ENCODE peak calls at places on chromosomes 11 and 22, in six cellular contexts. One of them, this sample, is unnamed.

GRCh38 chr11:64932324-64932723 is 3.4 kb downstream of the GPHA2 start:
- DNase-seq in left colon: no peak
- DNase-seq in stimulated activated CD4-positive, alpha-beta T cell treated with anti-CD3 and anti-CD28 coated beads, Interleukin-12 subunit alpha, Interleukin-12 subunit beta, amount 100 ng/mL, for 48 hours: no peak
- DNase-seq in ACHN: no peak
- DNase-seq in T follicular helper cell: no peak
- DNase-seq in GM18507: no peak
- DNase-seq in this sample: no peak

GRCh38 chr11:6319001-6319878 is 1.1 kb downstream of the CAVIN3 start:
- DNase-seq in stimulated activated CD4-positive, alpha-beta T cell treated with anti-CD3 and anti-CD28 coated beads, Interleukin-12 subunit alpha, Interleukin-12 subunit beta, amount 100 ng/mL, for 48 hours: no peak
- DNase-seq in ACHN: no peak
- DNase-seq in GM18507: no peak
- DNase-seq in T follicular helper cell: no peak
- DNase-seq in left colon: peak; percentile 20
- DNase-seq in this sample: peak; percentile 54

GRCh38 chr11:58058276-58059010 is 27.7 kb downstream of the OR6Q1 start:
- DNase-seq in stimulated activated CD4-positive, alpha-beta T cell treated with anti-CD3 and anti-CD28 coated beads, Interleukin-12 subunit alpha, Interleukin-12 subunit beta, amount 100 ng/mL, for 48 hours: no peak
- DNase-seq in GM18507: no peak
- DNase-seq in ACHN: no peak
- DNase-seq in T follicular helper cell: no peak
- DNase-seq in left colon: peak; percentile 78
- DNase-seq in this sample: no peak

GRCh38 chr11:63505857-63506528 is at the start of gene LGALS12:
- DNase-seq in ACHN: no peak
- DNase-seq in GM18507: no peak
- DNase-seq in T follicular helper cell: no peak
- DNase-seq in stimulated activated CD4-positive, alpha-beta T cell treated with anti-CD3 and anti-CD28 coated beads, Interleukin-12 subunit alpha, Interleukin-12 subunit beta, amount 100 ng/mL, for 48 hours: no peak
- DNase-seq in left colon: no peak
- DNase-seq in this sample: no peak

GRCh38 chr11:44780940-44781631 is 54.3 kb downstream of the TSPAN18 start:
- DNase-seq in stimulated activated CD4-positive, alpha-beta T cell treated with anti-CD3 and anti-CD28 coated beads, Interleukin-12 subunit alpha, Interleukin-12 subunit beta, amount 100 ng/mL, for 48 hours: no peak
- DNase-seq in GM18507: no peak
- DNase-seq in T follicular helper cell: no peak
- DNase-seq in ACHN: no peak
- DNase-seq in left colon: no peak
- DNase-seq in this sample: peak; percentile 24

GRCh38 chr11:132245558-132246385 is 875.4 kb downstream of the NTM start:
- DNase-seq in left colon: no peak
- DNase-seq in T follicular helper cell: no peak
- DNase-seq in stimulated activated CD4-positive, alpha-beta T cell treated with anti-CD3 and anti-CD28 coated beads, Interleukin-12 subunit alpha, Interleukin-12 subunit beta, amount 100 ng/mL, for 48 hours: no peak
- DNase-seq in ACHN: no peak
- DNase-seq in GM18507: no peak
- DNase-seq in this sample: no peak

GRCh38 chr11:2799881-2800654 is 85.5 kb downstream of the CDKN1C start:
- DNase-seq in ACHN: no peak
- DNase-seq in T follicular helper cell: no peak
- DNase-seq in stimulated activated CD4-positive, alpha-beta T cell treated with anti-CD3 and anti-CD28 coated beads, Interleukin-12 subunit alpha, Interleukin-12 subunit beta, amount 100 ng/mL, for 48 hours: no peak
- DNase-seq in left colon: no peak
- DNase-seq in GM18507: no peak
- DNase-seq in this sample: peak; percentile 10

GRCh38 chr11:1202154-1202775 is 20.6 kb upstream of the MUC5B start:
- DNase-seq in ACHN: no peak
- DNase-seq in GM18507: no peak
- DNase-seq in stimulated activated CD4-positive, alpha-beta T cell treated with anti-CD3 and anti-CD28 coated beads, Interleukin-12 subunit alpha, Interleukin-12 subunit beta, amount 100 ng/mL, for 48 hours: peak; percentile 3
- DNase-seq in left colon: no peak
- DNase-seq in T follicular helper cell: no peak
- DNase-seq in this sample: no peak

GRCh38 chr22:32753591-32753990 is 47.9 kb upstream of the TIMP3 start:
- DNase-seq in stimulated activated CD4-positive, alpha-beta T cell treated with anti-CD3 and anti-CD28 coated beads, Interleukin-12 subunit alpha, Interleukin-12 subunit beta, amount 100 ng/mL, for 48 hours: no peak
- DNase-seq in ACHN: no peak
- DNase-seq in GM18507: no peak
- DNase-seq in left colon: no peak
- DNase-seq in T follicular helper cell: no peak
- DNase-seq in this sample: no peak

GRCh38 chr11:17275376-17276235 is 933 bp upstream of the NUCB2 start:
- DNase-seq in T follicular helper cell: no peak
- DNase-seq in ACHN: no peak
- DNase-seq in left colon: no peak
- DNase-seq in GM18507: no peak
- DNase-seq in stimulated activated CD4-positive, alpha-beta T cell treated with anti-CD3 and anti-CD28 coated beads, Interleukin-12 subunit alpha, Interleukin-12 subunit beta, amount 100 ng/mL, for 48 hours: no peak
- DNase-seq in this sample: no peak

This sample was measured in uterus.